ENCODE peak calls at places on chromosome 1, in seven cellular contexts. One of them, this sample, is unnamed.

GRCh38 chr1:210541680-210542358 is 213.1 kb downstream of the HHAT start:
- DNase-seq in HCT116: no peak
- DNase-seq in GM10248: no peak
- DNase-seq in tibial nerve: no peak
- DNase-seq in sigmoid colon: no peak
- DNase-seq in uterus: no peak
- DNase-seq in IMR-90: peak; percentile 5
- DNase-seq in this sample: peak; percentile 0

GRCh38 chr1:162552684-162553252 is 8.8 kb upstream of the UAP1 start:
- DNase-seq in HCT116: no peak
- DNase-seq in GM10248: no peak
- DNase-seq in tibial nerve: no peak
- DNase-seq in sigmoid colon: peak; percentile 57
- DNase-seq in uterus: no peak
- DNase-seq in IMR-90: no peak
- DNase-seq in this sample: no peak

GRCh38 chr1:162404550-162405160 is 7.3 kb downstream of the SH2D1B start:
- DNase-seq in HCT116: no peak
- DNase-seq in GM10248: no peak
- DNase-seq in tibial nerve: no peak
- DNase-seq in sigmoid colon: no peak
- DNase-seq in uterus: no peak
- DNase-seq in IMR-90: peak; percentile 86
- DNase-seq in this sample: peak; percentile 66

GRCh38 chr1:220189750-220190347 is 82.4 kb downstream of the RAB3GAP2 start:
- DNase-seq in HCT116: peak; percentile 23
- DNase-seq in GM10248: peak; percentile 19
- DNase-seq in tibial nerve: no peak
- DNase-seq in sigmoid colon: no peak
- DNase-seq in uterus: no peak
- DNase-seq in IMR-90: peak; percentile 37
- DNase-seq in this sample: no peak

GRCh38 chr1:96641292-96641691 is 80.3 kb upstream of the PTBP2 start:
- DNase-seq in HCT116: no peak
- DNase-seq in GM10248: no peak
- DNase-seq in tibial nerve: no peak
- DNase-seq in sigmoid colon: no peak
- DNase-seq in uterus: no peak
- DNase-seq in IMR-90: peak; percentile 70
- DNase-seq in this sample: no peak

GRCh38 chr1:55048453-55049270 is 9.3 kb downstream of the PCSK9 start:
- DNase-seq in HCT116: no peak
- DNase-seq in GM10248: no peak
- DNase-seq in tibial nerve: no peak
- DNase-seq in sigmoid colon: no peak
- DNase-seq in uterus: no peak
- DNase-seq in IMR-90: no peak
- DNase-seq in this sample: no peak

GRCh38 chr1:66353207-66353606 is 180.7 kb upstream of the SGIP1 start:
- DNase-seq in HCT116: no peak
- DNase-seq in GM10248: no peak
- DNase-seq in tibial nerve: no peak
- DNase-seq in sigmoid colon: no peak
- DNase-seq in uterus: no peak
- DNase-seq in IMR-90: no peak
- DNase-seq in this sample: no peak

GRCh38 chr1:219412772-219413171 is 200.1 kb downstream of the ZC3H11B start:
- DNase-seq in HCT116: no peak
- DNase-seq in GM10248: no peak
- DNase-seq in tibial nerve: no peak
- DNase-seq in sigmoid colon: no peak
- DNase-seq in uterus: no peak
- DNase-seq in IMR-90: peak; percentile 37
- DNase-seq in this sample: no peak

GRCh38 chr1:41122851-41123518 is 101.5 kb upstream of the SLFNL1 start:
- DNase-seq in HCT116: peak; percentile 61
- DNase-seq in GM10248: peak; percentile 14
- DNase-seq in tibial nerve: no peak
- DNase-seq in sigmoid colon: no peak
- DNase-seq in uterus: no peak
- DNase-seq in IMR-90: peak; percentile 91
- DNase-seq in this sample: peak; percentile 84

GRCh38 chr1:119188926-119189325 is 48.5 kb upstream of the WARS2 start:
- DNase-seq in HCT116: no peak
- DNase-seq in GM10248: no peak
- DNase-seq in tibial nerve: no peak
- DNase-seq in sigmoid colon: no peak
- DNase-seq in uterus: no peak
- DNase-seq in IMR-90: peak; percentile 41
- DNase-seq in this sample: no peak

GRCh38 chr1:38436749-38437148 is 390.2 kb upstream of the POU3F1 start:
- DNase-seq in HCT116: no peak
- DNase-seq in GM10248: no peak
- DNase-seq in tibial nerve: no peak
- DNase-seq in sigmoid colon: no peak
- DNase-seq in uterus: no peak
- DNase-seq in IMR-90: no peak
- DNase-seq in this sample: no peak

GRCh38 chr1:154614887-154615286 is 6.9 kb upstream of the ADAR start:
- DNase-seq in HCT116: no peak
- DNase-seq in GM10248: no peak
- DNase-seq in tibial nerve: no peak
- DNase-seq in sigmoid colon: no peak
- DNase-seq in uterus: no peak
- DNase-seq in IMR-90: no peak
- DNase-seq in this sample: no peak

GRCh38 chr1:36482724-36483388 is at the start of gene CSF3R:
- DNase-seq in HCT116: no peak
- DNase-seq in GM10248: no peak
- DNase-seq in tibial nerve: no peak
- DNase-seq in sigmoid colon: peak; percentile 64
- DNase-seq in uterus: no peak
- DNase-seq in IMR-90: no peak
- DNase-seq in this sample: no peak

GRCh38 chr1:81142099-81142776 is 658.5 kb upstream of the ADGRL2 start:
- DNase-seq in HCT116: no peak
- DNase-seq in GM10248: no peak
- DNase-seq in tibial nerve: no peak
- DNase-seq in sigmoid colon: no peak
- DNase-seq in uterus: no peak
- DNase-seq in IMR-90: peak; percentile 84
- DNase-seq in this sample: peak; percentile 52

GRCh38 chr1:246032111-246032551 is 474.9 kb downstream of the SMYD3 start:
- DNase-seq in HCT116: no peak
- DNase-seq in GM10248: no peak
- DNase-seq in tibial nerve: no peak
- DNase-seq in sigmoid colon: no peak
- DNase-seq in uterus: no peak
- DNase-seq in IMR-90: no peak
- DNase-seq in this sample: no peak

GRCh38 chr1:1402081-1402900 is 3.2 kb upstream of the CCNL2 start:
- DNase-seq in HCT116: peak; percentile 52
- DNase-seq in GM10248: no peak
- DNase-seq in tibial nerve: no peak
- DNase-seq in sigmoid colon: no peak
- DNase-seq in uterus: no peak
- DNase-seq in IMR-90: peak; percentile 60
- DNase-seq in this sample: peak; percentile 46
- TF ChIP-seq CTCF in HCT116: no peak
- TF ChIP-seq CTCF in GM10248: peak; percentile 53
- TF ChIP-seq CTCF in tibial nerve: no peak
- TF ChIP-seq CTCF in sigmoid colon: peak; percentile 20
- TF ChIP-seq CTCF in uterus: peak; percentile 16
- TF ChIP-seq CTCF in IMR-90: peak; percentile 68
- TF ChIP-seq CTCF in this sample: peak; percentile 84

GRCh38 chr1:206798384-206798996 is 26.2 kb upstream of the IL10 start:
- DNase-seq in HCT116: no peak
- DNase-seq in GM10248: no peak
- DNase-seq in tibial nerve: no peak
- DNase-seq in sigmoid colon: no peak
- DNase-seq in uterus: no peak
- DNase-seq in IMR-90: no peak
- DNase-seq in this sample: no peak

GRCh38 chr1:206800411-206800810 is 28.1 kb upstream of the IL10 start:
- DNase-seq in HCT116: no peak
- DNase-seq in GM10248: no peak
- DNase-seq in tibial nerve: no peak
- DNase-seq in sigmoid colon: no peak
- DNase-seq in uterus: no peak
- DNase-seq in IMR-90: no peak
- DNase-seq in this sample: no peak

GRCh38 chr1:206796984-206797402 is 24.7 kb upstream of the IL10 start:
- DNase-seq in HCT116: no peak
- DNase-seq in GM10248: no peak
- DNase-seq in tibial nerve: no peak
- DNase-seq in sigmoid colon: no peak
- DNase-seq in uterus: no peak
- DNase-seq in IMR-90: no peak
- DNase-seq in this sample: no peak

GRCh38 chr1:206799311-206799710 is 27.0 kb upstream of the IL10 start:
- DNase-seq in HCT116: no peak
- DNase-seq in GM10248: no peak
- DNase-seq in tibial nerve: no peak
- DNase-seq in sigmoid colon: no peak
- DNase-seq in uterus: no peak
- DNase-seq in IMR-90: no peak
- DNase-seq in this sample: no peak

GRCh38 chr1:206797534-206798383 is 25.5 kb upstream of the IL10 start:
- DNase-seq in HCT116: no peak
- DNase-seq in GM10248: no peak
- DNase-seq in tibial nerve: no peak
- DNase-seq in sigmoid colon: no peak
- DNase-seq in uterus: no peak
- DNase-seq in IMR-90: no peak
- DNase-seq in this sample: no peak
- TF ChIP-seq CTCF in HCT116: peak; percentile 45
- TF ChIP-seq CTCF in GM10248: peak; percentile 54
- TF ChIP-seq CTCF in tibial nerve: no peak
- TF ChIP-seq CTCF in sigmoid colon: peak; percentile 11
- TF ChIP-seq CTCF in uterus: peak; percentile 8
- TF ChIP-seq CTCF in IMR-90: peak; percentile 25
- TF ChIP-seq CTCF in this sample: peak; percentile 78

GRCh38 chr1:16958475-16958874 is 21.9 kb downstream of the MFAP2 start:
- DNase-seq in HCT116: no peak
- DNase-seq in GM10248: no peak
- DNase-seq in tibial nerve: no peak
- DNase-seq in sigmoid colon: no peak
- DNase-seq in uterus: no peak
- DNase-seq in IMR-90: no peak
- DNase-seq in this sample: no peak

GRCh38 chr1:16961297-16962124 is 18.9 kb downstream of the MFAP2 start:
- DNase-seq in HCT116: no peak
- DNase-seq in GM10248: no peak
- DNase-seq in tibial nerve: no peak
- DNase-seq in sigmoid colon: no peak
- DNase-seq in uterus: no peak
- DNase-seq in IMR-90: no peak
- DNase-seq in this sample: no peak

GRCh38 chr1:16956775-16957174 is 23.6 kb downstream of the MFAP2 start:
- DNase-seq in HCT116: no peak
- DNase-seq in GM10248: no peak
- DNase-seq in tibial nerve: no peak
- DNase-seq in sigmoid colon: no peak
- DNase-seq in uterus: no peak
- DNase-seq in IMR-90: no peak
- DNase-seq in this sample: no peak

GRCh38 chr1:16965486-16966067 is 14.8 kb downstream of the MFAP2 start:
- DNase-seq in HCT116: no peak
- DNase-seq in GM10248: no peak
- DNase-seq in tibial nerve: no peak
- DNase-seq in sigmoid colon: no peak
- DNase-seq in uterus: no peak
- DNase-seq in IMR-90: no peak
- DNase-seq in this sample: no peak

DNA sequence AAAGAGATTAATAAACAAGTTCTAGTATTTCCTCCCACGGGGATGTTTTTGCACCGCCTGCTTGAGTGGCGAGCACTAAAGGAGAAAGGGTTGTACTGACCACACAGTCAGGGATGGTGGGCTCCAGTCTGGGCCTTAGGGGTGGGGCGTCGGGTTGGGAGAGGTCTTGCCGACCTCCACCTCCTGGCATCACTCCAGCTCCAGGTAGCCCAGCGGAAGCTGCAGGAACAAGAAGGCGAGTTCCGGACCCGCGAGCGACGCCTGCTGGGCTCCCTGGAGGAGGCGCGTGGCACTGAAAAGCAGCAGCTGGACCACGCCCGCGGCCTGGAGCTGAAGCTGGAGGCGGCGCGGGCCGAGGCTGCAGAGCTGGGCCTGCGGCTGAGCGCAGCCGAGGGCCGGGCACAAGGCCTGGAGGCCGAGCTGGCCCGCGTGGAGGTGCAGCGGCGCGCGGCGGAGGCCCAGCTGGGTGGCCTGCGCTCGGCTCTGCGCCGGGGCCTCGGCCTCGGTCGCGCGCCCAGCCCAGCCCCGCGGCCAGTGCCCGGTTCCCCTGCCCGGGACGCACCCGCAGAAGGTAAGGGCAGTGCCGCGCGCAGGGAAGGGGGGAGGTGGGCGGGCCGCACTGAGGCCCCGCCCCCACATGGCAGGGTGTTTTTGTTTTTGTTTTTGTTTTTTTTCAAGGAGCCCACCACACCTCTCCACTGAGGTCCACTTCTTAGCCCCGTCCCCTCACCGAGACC is 19.7 kb downstream of the MFAP2 start:
- DNase-seq in HCT116: peak; percentile 72
- DNase-seq in GM10248: peak; percentile 79
- DNase-seq in tibial nerve: peak; percentile 69
- DNase-seq in sigmoid colon: peak; percentile 90
- DNase-seq in uterus: peak; percentile 86
- DNase-seq in IMR-90: peak; percentile 75
- DNase-seq in this sample: peak; percentile 78
- TF ChIP-seq CTCF in HCT116: peak; percentile 63
- TF ChIP-seq CTCF in GM10248: peak; percentile 84
- TF ChIP-seq CTCF in tibial nerve: peak; percentile 68
- TF ChIP-seq CTCF in sigmoid colon: peak; percentile 72
- TF ChIP-seq CTCF in uterus: peak; percentile 80
- TF ChIP-seq CTCF in IMR-90: peak; percentile 68
- TF ChIP-seq CTCF in this sample: peak; percentile 81

GRCh38 chr1:64956241-64956640 is 10.1 kb downstream of the JAK1 start:
- DNase-seq in HCT116: no peak
- DNase-seq in GM10248: no peak
- DNase-seq in tibial nerve: no peak
- DNase-seq in sigmoid colon: no peak
- DNase-seq in uterus: no peak
- DNase-seq in IMR-90: no peak
- DNase-seq in this sample: peak; percentile 65

GRCh38 chr1:64956733-64957441 is 9.5 kb downstream of the JAK1 start:
- DNase-seq in HCT116: no peak
- DNase-seq in GM10248: peak; percentile 81
- DNase-seq in tibial nerve: no peak
- DNase-seq in sigmoid colon: no peak
- DNase-seq in uterus: no peak
- DNase-seq in IMR-90: no peak
- DNase-seq in this sample: no peak

GRCh38 chr1:64953241-64953640 is 13.1 kb downstream of the JAK1 start:
- DNase-seq in HCT116: no peak
- DNase-seq in GM10248: no peak
- DNase-seq in tibial nerve: no peak
- DNase-seq in sigmoid colon: no peak
- DNase-seq in uterus: no peak
- DNase-seq in IMR-90: no peak
- DNase-seq in this sample: no peak

GRCh38 chr1:64952055-64952699 is 14.2 kb downstream of the JAK1 start:
- DNase-seq in HCT116: no peak
- DNase-seq in GM10248: no peak
- DNase-seq in tibial nerve: no peak
- DNase-seq in sigmoid colon: no peak
- DNase-seq in uterus: no peak
- DNase-seq in IMR-90: no peak
- DNase-seq in this sample: no peak

GRCh38 chr1:64955093-64956066 is 11.0 kb downstream of the JAK1 start:
- DNase-seq in HCT116: no peak
- DNase-seq in GM10248: no peak
- DNase-seq in tibial nerve: no peak
- DNase-seq in sigmoid colon: no peak
- DNase-seq in uterus: no peak
- DNase-seq in IMR-90: no peak
- DNase-seq in this sample: no peak
- TF ChIP-seq CTCF in HCT116: no peak
- TF ChIP-seq CTCF in GM10248: no peak
- TF ChIP-seq CTCF in tibial nerve: no peak
- TF ChIP-seq CTCF in sigmoid colon: no peak
- TF ChIP-seq CTCF in uterus: no peak
- TF ChIP-seq CTCF in IMR-90: no peak
- TF ChIP-seq CTCF in this sample: peak; percentile 2